ENCODE peak calls at places on chromosomes 3 and 15, in four cellular contexts. U, J, S and W are unnamed samples.

GRCh38 chr3:127524300-127524896 is 66.1 kb downstream of the TPRA1 start:
- DNase-seq in J (no peak), S (peak), U (no peak), W (no peak)

GRCh38 chr3:122349171-122349570 is 24.1 kb downstream of the CSTA start:
- DNase-seq in J (no peak), U (no peak), S (no peak), W (no peak)

GRCh38 chr3:38121451-38121831 is 15.5 kb downstream of the ACAA1 start:
- DNase-seq in S (no peak), U (no peak), J (peak), W (no peak)

GRCh38 chr3:112638327-112639020 is 2.5 kb downstream of the CCDC80 start:
- DNase-seq in J (no peak), S (no peak), U (no peak), W (no peak)

GRCh38 chr3:106610362-106610997 is 741.7 kb upstream of the CBLB start:
- DNase-seq in S (no peak), J (no peak), U (peak), W (no peak)

GRCh38 chr15:41971089-41971892 is 1.1 kb downstream of the EHD4 start:
- DNase-seq in U (peak), S (no peak), J (peak), W (peak)

GRCh38 chr15:68528891-68529290 is 49.9 kb upstream of the CORO2B start:
- DNase-seq in U (peak), S (no peak), J (no peak), W (no peak)

GRCh38 chr3:24386458-24386857 is 108.2 kb downstream of the THRB start:
- DNase-seq in U (no peak), S (no peak), J (no peak), W (no peak)

GRCh38 chr3:49930241-49930690 is 655 bp upstream of the MON1A start:
- DNase-seq in J (no peak), U (no peak), S (no peak), W (no peak)

GRCh38 chr3:72549819-72550581 is 298.2 kb downstream of the SHQ1 start:
- DNase-seq in J (no peak), U (no peak), S (no peak), W (no peak)

GRCh38 chr3:44420676-44421075 is 56.8 kb downstream of the ZNF445 start:
- DNase-seq in J (no peak), U (no peak), S (no peak), W (no peak)

GRCh38 chr3:149968216-149968615 is 2.5 kb downstream of the PFN2 start:
- DNase-seq in J (no peak), U (peak), S (no peak), W (no peak)

GRCh38 chr15:83474578-83474977 is 27.4 kb downstream of the SH3GL3 start:
- DNase-seq in S (no peak), J (no peak), U (no peak), W (no peak)

GRCh38 chr15:89171136-89172072 is 50.0 kb downstream of the RLBP1 start:
- DNase-seq in J (peak), S (peak), U (peak), W (no peak)

GRCh38 chr3:61666615-61667320 is 105.4 kb downstream of the PTPRG start:
- DNase-seq in S (no peak), J (no peak), U (no peak), W (no peak)

GRCh38 chr3:55543228-55543627 is 56.1 kb upstream of the WNT5A start:
- DNase-seq in J (no peak), U (no peak), S (no peak), W (no peak)

GRCh38 chr3:9891072-9891622 is 737 bp downstream of the JAGN1 start:
- DNase-seq in S (no peak), U (no peak), J (no peak), W (no peak)
- TF ChIP-seq CTCF in S (no peak), U (no peak), J (no peak), W (no peak)

DNA sequence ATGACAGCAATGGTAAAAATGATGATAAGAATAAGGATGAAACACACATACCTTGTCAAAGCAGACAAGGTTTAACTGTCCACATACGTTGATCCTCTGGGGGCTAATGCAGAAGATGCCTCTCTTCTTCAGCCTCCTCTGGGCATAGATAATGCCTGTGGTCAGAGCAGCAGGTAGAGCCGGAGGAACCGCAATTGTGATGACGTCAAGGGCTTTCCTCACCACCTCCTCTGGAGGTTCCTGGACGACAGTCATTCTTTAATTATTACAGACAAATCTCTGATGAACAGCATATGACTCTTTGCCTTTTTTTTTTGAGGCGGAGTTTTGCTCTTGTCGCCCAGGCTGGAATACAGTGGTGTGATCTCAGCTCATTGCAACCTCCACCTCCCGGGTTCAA is 86.3 kb upstream of the ATP13A5 start:
- DNase-seq in S (no peak), J (no peak), U (no peak), W (no peak)
- TF ChIP-seq CTCF in S (no peak), J (no peak), U (no peak), W (no peak)

GRCh38 chr15:90349072-90349471 is 3.0 kb upstream of the ZNF774 start:
- DNase-seq in U (no peak), J (no peak), S (no peak), W (no peak)

GRCh38 chr15:90351479-90352108 is 490 bp upstream of the ZNF774 start:
- DNase-seq in U (no peak), J (peak), S (no peak), W (no peak)

GRCh38 chr15:90347666-90348065 is 4.4 kb upstream of the ZNF774 start:
- DNase-seq in S (no peak), U (no peak), J (no peak), W (no peak)

GRCh38 chr15:90345859-90346258 is 6.2 kb upstream of the ZNF774 start:
- DNase-seq in J (no peak), U (no peak), S (no peak), W (no peak)

GRCh38 chr15:90348456-90348855 is 3.6 kb upstream of the ZNF774 start:
- DNase-seq in U (no peak), S (no peak), J (no peak), W (no peak)
- TF ChIP-seq CTCF in U (no peak), S (no peak), J (no peak), W (no peak)

DNA sequence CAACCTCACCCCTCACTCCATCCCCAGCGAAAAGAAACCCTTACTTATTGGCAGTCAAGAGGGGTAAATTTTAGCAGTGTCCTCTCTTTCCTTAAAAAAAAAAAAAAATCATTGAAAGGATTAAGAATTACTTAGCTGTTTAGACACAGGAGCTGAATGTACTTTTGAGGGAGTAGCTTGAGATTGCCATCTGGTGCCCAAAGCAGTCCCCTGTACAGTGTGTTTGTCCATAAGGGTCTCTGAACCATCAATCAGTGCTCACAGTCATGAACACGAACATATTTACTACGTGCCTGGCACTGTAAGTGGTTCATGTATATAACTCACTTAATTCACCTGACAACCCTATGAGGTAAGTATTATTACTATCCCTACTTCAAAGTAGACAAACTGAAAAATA is 463.5 kb downstream of the RAP2B start:
- DNase-seq in J (no peak), S (no peak), U (no peak), W (no peak)
- TF ChIP-seq CTCF in J (no peak), S (no peak), U (no peak), W (no peak)